ENCODE peak calls at places on chromosomes 5 and 9, in seven cellular contexts. I is spleen, M is Panc1, Z is PC-9, G is neuronal stem cell, Q is neural progenitor cell, K is kidney. E is an unnamed sample. For H3K4me1, the result is how much of the 10 kb centered on the place peaks cover.

GRCh38 chr5:55896663-55897062 is 45.5 kb downstream of the IL31RA start:
- DNase-seq in Q (no peak), G (no peak), K (no peak), Z (no peak), M (no peak), I (no peak), E (no peak)

GRCh38 chr5:1751026-1751863 is 48.4 kb downstream of the MRPL36 start:
- DNase-seq in G (no peak), M (no peak), I (peak), Q (no peak), Z (no peak), K (peak), E (no peak)

GRCh38 chr5:175706499-175706898 is 48.6 kb downstream of the HRH2 start:
- DNase-seq in G (no peak), I (peak), Q (no peak), M (no peak), K (peak), Z (no peak), E (no peak)

GRCh38 chr9:83628540-83628939 is 5.6 kb downstream of the IDNK start:
- DNase-seq in G (no peak), I (no peak), M (no peak), Q (no peak), K (no peak), Z (no peak), E (no peak)

GRCh38 chr9:79734989-79735779 is 163.4 kb downstream of the TLE4 start:
- DNase-seq in Q (no peak), M (no peak), I (no peak), K (no peak), G (no peak), Z (no peak), E (no peak)

GRCh38 chr5:131109540-131110255 is 55.4 kb downstream of the HINT1 start:
- DNase-seq in M (peak), K (no peak), Z (peak), G (peak), Q (peak), I (no peak), E (no peak)

GRCh38 chr9:123338710-123339665 is 17.0 kb upstream of the CRB2 start:
- DNase-seq in K (no peak), I (peak), G (no peak), Q (no peak), M (no peak), Z (no peak), E (no peak)

GRCh38 chr5:41875121-41875520 is 4.9 kb upstream of the OXCT1 start:
- DNase-seq in I (no peak), M (no peak), K (no peak), G (no peak), Z (no peak), Q (no peak), E (no peak)

GRCh38 chr9:77632652-77633051 is 15.5 kb downstream of the GNA14 start:
- DNase-seq in G (no peak), Z (no peak), I (no peak), Q (no peak), M (no peak), K (no peak), E (no peak)

GRCh38 chr9:84000186-84000585 is 19.6 kb downstream of the RMI1 start:
- DNase-seq in M (no peak), K (no peak), I (no peak), Q (no peak), G (no peak), Z (no peak), E (no peak)

GRCh38 chr5:177085985-177086917 is at the start of gene FGFR4:
- DNase-seq in I (peak), Q (peak), G (peak), M (no peak), K (peak), Z (peak), E (peak)

GRCh38 chr9:131697097-131697496 is 42.8 kb downstream of the RAPGEF1 start:
- DNase-seq in G (no peak), Q (no peak), M (no peak), K (peak), I (no peak), Z (no peak), E (peak)

GRCh38 chr9:92706218-92706940 is 36.4 kb upstream of the IPPK start:
- DNase-seq in Q (peak), Z (peak), K (no peak), M (peak), I (no peak), G (no peak), E (no peak)

GRCh38 chr5:124341066-124341943 is 405.1 kb downstream of the ZNF608 start:
- DNase-seq in Z (no peak), G (no peak), K (no peak), M (no peak), I (no peak), Q (no peak), E (no peak)

GRCh38 chr9:77011973-77012817 is 7.3 kb upstream of the FOXB2 start:
- DNase-seq in G (peak), K (no peak), M (no peak), I (peak), Z (no peak), Q (peak), E (no peak)

GRCh38 chr9:135478858-135479468 is 619 bp upstream of the PPP1R26 start:
- DNase-seq in M (no peak), Z (peak), G (peak), Q (peak), K (peak), I (peak), E (peak)

GRCh38 chr9:98978231-98978681 is 34.5 kb downstream of the COL15A1 start:
- DNase-seq in G (peak), Z (no peak), M (no peak), Q (peak), K (no peak), I (no peak), E (no peak)

GRCh38 chr9:105842023-105842644 is 147.8 kb downstream of the TMEM38B start:
- DNase-seq in Q (peak), K (no peak), I (no peak), Z (peak), M (no peak), G (peak), E (no peak)

GRCh38 chr9:134386951-134387831 is 60.9 kb downstream of the RXRA start:
- DNase-seq in M (no peak), I (no peak), G (no peak), K (no peak), Q (no peak), Z (no peak), E (peak)

GRCh38 chr9:134388976-134389375 is 62.7 kb downstream of the RXRA start:
- DNase-seq in Z (no peak), G (no peak), Q (no peak), M (no peak), I (no peak), K (no peak), E (no peak)

GRCh38 chr9:134390537-134390936 is 64.3 kb downstream of the RXRA start:
- DNase-seq in I (peak), M (no peak), Z (no peak), K (no peak), Q (no peak), G (no peak), E (no peak)

GRCh38 chr9:134389659-134390058 is 63.4 kb downstream of the RXRA start:
- DNase-seq in Q (no peak), M (no peak), G (no peak), I (no peak), Z (no peak), K (no peak), E (no peak)

DNA sequence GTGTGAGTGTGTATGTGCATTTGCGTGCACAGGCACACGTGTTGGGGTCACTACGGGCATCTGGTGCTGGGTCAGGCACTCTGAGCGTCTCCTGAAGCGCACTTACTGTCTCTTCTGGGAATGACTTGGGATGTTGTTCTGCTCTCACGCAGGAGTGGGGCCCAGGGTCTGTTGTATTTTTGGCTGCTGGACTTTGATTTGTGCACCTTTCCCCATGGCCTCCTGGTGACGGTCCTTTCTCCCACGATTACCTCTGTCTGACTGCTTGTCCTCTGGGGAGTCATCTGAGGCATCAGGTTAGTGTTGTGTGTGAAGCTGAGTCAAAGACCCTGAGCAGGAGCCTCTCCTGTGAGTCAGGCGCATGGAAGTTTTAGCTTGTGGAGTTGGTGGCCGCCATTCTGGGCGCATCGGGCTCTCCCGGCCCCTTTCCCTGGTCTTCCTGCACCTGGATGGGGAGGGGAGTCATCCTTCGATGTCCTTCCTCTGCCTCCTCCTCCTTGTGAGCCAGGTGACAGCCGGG is 62.1 kb downstream of the RXRA start:
- DNase-seq in K (no peak), M (no peak), Q (no peak), G (no peak), I (no peak), Z (no peak), E (no peak)
- H3K4me1 ChIP-seq in K (half or more), M (under half), Q (under half), G (under half), I (half or more), Z (under half), E (under half)

GRCh38 chr9:71762900-71763653 is 5.2 kb downstream of the CEMIP2 start:
- DNase-seq in Q (no peak), M (no peak), K (no peak), I (no peak), G (no peak), Z (no peak), E (no peak)
- H3K4me1 ChIP-seq in Q (half or more), M (under half), K (under half), I (half or more), G (half or more), Z (half or more), E (under half)

DNA sequence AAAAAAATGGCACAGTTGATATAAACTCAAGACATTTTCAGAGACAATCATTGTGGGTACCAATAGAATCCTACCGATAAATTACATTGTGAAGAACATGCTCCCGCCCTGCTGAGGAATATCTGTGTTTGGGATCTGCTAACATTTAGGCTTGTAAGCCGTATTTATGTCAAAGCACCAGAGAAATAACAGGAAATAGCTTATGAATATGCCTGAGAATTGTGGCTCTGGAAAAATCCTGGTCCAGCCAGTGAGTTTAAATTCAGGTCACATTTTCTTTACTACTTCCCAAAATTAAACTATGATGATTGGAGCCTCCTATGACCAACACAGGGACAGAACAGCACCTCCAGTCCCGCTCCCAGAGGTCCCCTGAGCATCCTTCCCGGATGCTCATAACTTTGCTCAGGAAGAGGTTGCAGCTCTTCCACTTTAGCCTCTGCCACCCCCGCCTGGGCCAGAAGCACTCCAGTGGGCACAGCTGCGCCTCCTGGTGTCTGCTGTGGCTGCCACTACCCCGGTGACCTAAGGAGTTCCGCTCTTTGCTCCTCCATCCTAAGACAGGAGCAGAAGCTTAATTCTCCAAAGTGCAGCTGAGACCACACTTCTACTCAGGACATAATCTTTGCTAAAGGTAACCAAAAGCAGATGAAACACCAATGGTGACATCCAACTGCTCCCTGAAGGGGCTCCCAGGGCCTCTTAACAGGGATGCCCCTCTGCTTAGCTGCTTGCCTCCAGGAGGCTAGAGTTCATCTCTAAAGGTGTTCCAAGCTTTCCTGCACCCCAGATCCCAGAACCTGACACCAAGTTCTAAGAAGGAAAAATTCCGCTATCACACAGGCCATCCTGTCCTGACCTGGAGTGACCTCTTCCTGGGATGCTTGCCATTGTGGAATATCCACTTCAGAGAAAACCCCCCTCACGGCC is 58.8 kb downstream of the SLC1A1 start:
- DNase-seq in Z (no peak), Q (peak), I (no peak), G (peak), M (no peak), K (no peak), E (no peak)
- H3K4me1 ChIP-seq in Z (under half), Q (under half), I (under half), G (under half), M (under half), K (under half), E (under half)

DNA sequence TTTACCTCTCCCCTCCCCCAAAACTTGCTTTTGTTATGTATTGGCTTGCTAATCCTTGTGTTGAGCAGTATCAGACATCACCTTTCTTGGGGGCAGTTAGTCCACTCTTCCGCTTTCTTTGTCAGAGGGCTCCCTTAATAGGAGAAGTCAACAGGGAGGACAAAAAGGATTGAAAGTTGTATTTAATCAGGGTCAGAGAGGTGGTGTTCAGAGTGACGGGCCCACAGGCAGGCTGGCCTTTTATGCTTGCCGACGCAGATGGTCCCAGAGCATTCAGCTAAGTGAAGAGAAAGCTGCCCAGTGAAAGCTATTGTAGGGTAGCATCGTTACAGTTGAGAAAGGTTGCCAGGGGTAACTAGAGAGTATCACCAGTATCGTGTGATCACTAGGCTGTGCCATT is 131.1 kb downstream of the ZCCHC7 start:
- DNase-seq in Z (no peak), Q (peak), K (no peak), G (peak), M (no peak), I (no peak), E (no peak)
- H3K4me1 ChIP-seq in Z (under half), Q (under half), K (under half), G (under half), M (under half), I (under half), E (under half)

GRCh38 chr5:7871560-7872113 is 2.7 kb downstream of the MTRR start:
- DNase-seq in G (no peak), Z (no peak), I (no peak), M (no peak), K (no peak), Q (no peak), E (no peak)
- H3K4me1 ChIP-seq in G (under half), Z (under half), I (half or more), M (under half), K (under half), Q (under half), E (under half)

DNA sequence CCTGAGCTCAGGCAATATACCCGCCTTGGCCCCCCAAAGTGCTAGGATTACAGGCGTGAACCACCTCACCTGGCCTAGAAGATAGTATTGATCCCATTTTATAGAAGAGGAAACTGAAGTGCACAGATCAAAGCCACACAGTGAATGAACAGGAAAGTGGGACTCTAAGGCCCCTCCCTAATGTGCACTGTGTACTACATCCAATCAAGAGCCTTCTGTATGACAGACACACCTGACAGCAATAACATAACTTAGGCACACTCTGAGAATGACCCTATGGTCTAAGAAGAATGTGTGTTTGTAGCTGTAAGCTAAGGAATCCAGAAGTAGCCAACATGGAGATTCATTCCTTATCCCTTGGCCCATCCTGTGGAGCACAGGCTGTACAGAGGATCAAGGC is 271.2 kb downstream of the SMARCA2 start:
- DNase-seq in Q (no peak), M (no peak), K (no peak), G (no peak), Z (no peak), I (no peak), E (no peak)
- H3K4me1 ChIP-seq in Q (under half), M (under half), K (under half), G (under half), Z (under half), I (under half), E (under half)

GRCh38 chr5:147746986-147747385 is 35.5 kb downstream of the JAKMIP2 start:
- DNase-seq in M (no peak), I (no peak), K (no peak), G (no peak), Q (no peak), Z (no peak), E (no peak)

GRCh38 chr5:147750065-147750464 is 32.5 kb downstream of the JAKMIP2 start:
- DNase-seq in G (no peak), I (no peak), M (no peak), Z (no peak), Q (peak), K (no peak), E (no peak)

GRCh38 chr5:147751156-147751830 is 31.2 kb downstream of the JAKMIP2 start:
- DNase-seq in G (no peak), M (no peak), K (no peak), Z (no peak), I (no peak), Q (no peak), E (no peak)

GRCh38 chr5:147752033-147752432 is 30.5 kb downstream of the JAKMIP2 start:
- DNase-seq in K (no peak), M (no peak), Q (peak), G (no peak), Z (no peak), I (no peak), E (no peak)

DNA sequence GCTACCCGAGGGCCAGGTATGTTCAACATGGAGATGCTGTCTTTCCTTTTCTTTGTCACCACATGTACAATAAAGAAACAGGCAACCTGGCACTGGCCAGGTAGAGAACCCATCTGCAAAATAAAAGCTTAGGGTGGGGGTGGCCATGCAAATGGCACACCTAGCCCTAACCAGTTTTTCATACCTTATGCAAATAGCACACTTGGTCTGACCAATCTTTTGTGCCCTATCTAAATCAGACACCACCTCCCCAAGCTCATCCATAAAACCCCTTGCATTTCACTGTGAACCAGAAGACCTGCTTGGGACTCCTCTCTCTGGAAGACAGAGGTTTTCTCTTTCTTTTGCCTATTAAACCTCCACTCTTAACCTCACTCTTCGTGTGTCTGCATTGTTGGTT is 33.9 kb downstream of the JAKMIP2 start:
- DNase-seq in I (no peak), G (no peak), Z (no peak), M (no peak), K (no peak), Q (no peak), E (no peak)
- H3K4me1 ChIP-seq in I (under half), G (under half), Z (under half), M (under half), K (under half), Q (under half), E (under half)

DNA sequence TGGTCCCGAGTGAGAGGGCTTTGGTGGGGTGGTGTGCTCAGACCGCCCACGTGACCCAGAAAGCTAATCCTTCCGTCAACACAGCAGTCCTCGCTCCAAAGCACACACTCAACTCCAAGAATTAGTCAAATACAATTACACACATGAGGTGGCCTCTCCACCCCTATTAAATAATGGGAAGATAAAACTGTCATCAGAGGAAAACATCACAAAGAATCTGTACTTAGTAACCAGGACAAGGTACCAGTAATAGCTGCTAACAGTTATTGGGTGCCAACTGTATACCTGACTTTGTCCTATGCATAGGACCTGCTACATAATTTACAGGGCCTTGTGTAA is 222.8 kb downstream of the HSPA4 start:
- DNase-seq in Q (peak), Z (no peak), M (no peak), K (no peak), G (peak), I (no peak), E (no peak)
- H3K4me1 ChIP-seq in Q (under half), Z (under half), M (under half), K (under half), G (under half), I (under half), E (under half)

DNA sequence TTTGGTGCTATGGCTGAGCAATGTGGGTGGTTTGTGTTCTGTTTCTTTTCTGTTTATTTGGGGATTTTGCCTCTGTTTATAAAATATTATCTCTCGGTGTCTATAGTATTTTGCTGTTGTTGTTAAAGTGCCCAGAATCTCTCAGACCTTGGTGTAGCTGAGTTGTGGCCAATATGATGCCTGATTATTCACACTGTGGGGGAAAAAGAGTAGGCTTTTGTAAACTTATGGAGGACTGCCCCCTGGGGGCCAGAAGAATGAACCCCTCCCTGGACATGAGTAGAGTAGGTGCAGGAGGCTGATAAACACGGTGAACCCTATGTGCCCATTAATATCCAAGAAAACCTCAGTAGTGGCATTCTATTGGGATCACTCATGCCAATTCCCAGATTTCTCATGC is 49.0 kb upstream of the DPYSL3 start:
- DNase-seq in G (no peak), K (no peak), Z (no peak), Q (peak), I (no peak), M (no peak), E (peak)
- H3K4me1 ChIP-seq in G (under half), K (under half), Z (under half), Q (half or more), I (under half), M (under half), E (under half)

GRCh38 chr9:114924327-114924726 is 6.1 kb downstream of the TNFSF8 start:
- DNase-seq in K (no peak), Q (no peak), G (no peak), Z (no peak), M (no peak), I (no peak), E (no peak)
- H3K4me1 ChIP-seq in K (under half), Q (under half), G (under half), Z (under half), M (under half), I (half or more), E (under half)